ENCODE peak calls at places on chromosomes 12 and 14, in seven cellular contexts. One of them, this sample, is unnamed.
A peak's percentile ranks its signal among the peaks of the same experiment; 100 is the strongest.

GRCh38 chr12:68557011-68557715 is 53.5 kb upstream of the RAP1B start:
- ATAC-seq in psoas muscle: no peak
- ATAC-seq in naive thymus-derived CD8-positive, alpha-beta T cell: no peak
- ATAC-seq in PC-3: peak; percentile 62
- ATAC-seq in activated T-cell treated with anti-CD3 and anti-CD28 coated beads, Interleukin-2, amount 50 U/mL, for 72 hours: no peak
- ATAC-seq in stimulated activated naive CD8-positive, alpha-beta T cell treated with anti-CD3 and anti-CD28 coated beads, Interleukin-15, Interleukin-2, amounts not matched to agents 100 U/mL and 50 U/mL, for 24 hours: no peak
- ATAC-seq in upper lobe of right lung: no peak
- ATAC-seq in this sample: no peak

GRCh38 chr12:122942609-122943008 is 23.7 kb downstream of the ABCB9 start:
- ATAC-seq in psoas muscle: no peak
- ATAC-seq in activated T-cell treated with anti-CD3 and anti-CD28 coated beads, Interleukin-2, amount 50 U/mL, for 72 hours: no peak
- ATAC-seq in naive thymus-derived CD8-positive, alpha-beta T cell: no peak
- ATAC-seq in PC-3: no peak
- ATAC-seq in stimulated activated naive CD8-positive, alpha-beta T cell treated with anti-CD3 and anti-CD28 coated beads, Interleukin-15, Interleukin-2, amounts not matched to agents 100 U/mL and 50 U/mL, for 24 hours: no peak
- ATAC-seq in upper lobe of right lung: no peak
- ATAC-seq in this sample: no peak

GRCh38 chr12:6779667-6780459 is 7.5 kb downstream of the LAG3 start:
- ATAC-seq in upper lobe of right lung: no peak
- ATAC-seq in PC-3: no peak
- ATAC-seq in activated T-cell treated with anti-CD3 and anti-CD28 coated beads, Interleukin-2, amount 50 U/mL, for 72 hours: peak; percentile 22
- ATAC-seq in stimulated activated naive CD8-positive, alpha-beta T cell treated with anti-CD3 and anti-CD28 coated beads, Interleukin-15, Interleukin-2, amounts not matched to agents 100 U/mL and 50 U/mL, for 24 hours: peak; percentile 26
- ATAC-seq in naive thymus-derived CD8-positive, alpha-beta T cell: no peak
- ATAC-seq in psoas muscle: no peak
- ATAC-seq in this sample: no peak

GRCh38 chr12:6964605-6965025 is 5.8 kb downstream of the PHB2 start:
- ATAC-seq in naive thymus-derived CD8-positive, alpha-beta T cell: no peak
- ATAC-seq in psoas muscle: no peak
- ATAC-seq in PC-3: no peak
- ATAC-seq in activated T-cell treated with anti-CD3 and anti-CD28 coated beads, Interleukin-2, amount 50 U/mL, for 72 hours: no peak
- ATAC-seq in stimulated activated naive CD8-positive, alpha-beta T cell treated with anti-CD3 and anti-CD28 coated beads, Interleukin-15, Interleukin-2, amounts not matched to agents 100 U/mL and 50 U/mL, for 24 hours: no peak
- ATAC-seq in upper lobe of right lung: no peak
- ATAC-seq in this sample: no peak

GRCh38 chr12:55610598-55610997 is 26.1 kb upstream of the OR10P1 start:
- ATAC-seq in psoas muscle: no peak
- ATAC-seq in stimulated activated naive CD8-positive, alpha-beta T cell treated with anti-CD3 and anti-CD28 coated beads, Interleukin-15, Interleukin-2, amounts not matched to agents 100 U/mL and 50 U/mL, for 24 hours: peak; percentile 86
- ATAC-seq in PC-3: no peak
- ATAC-seq in naive thymus-derived CD8-positive, alpha-beta T cell: no peak
- ATAC-seq in upper lobe of right lung: no peak
- ATAC-seq in activated T-cell treated with anti-CD3 and anti-CD28 coated beads, Interleukin-2, amount 50 U/mL, for 72 hours: peak; percentile 78
- ATAC-seq in this sample: no peak

GRCh38 chr12:132771126-132771838 is 9.7 kb upstream of the ANKLE2 start:
- ATAC-seq in naive thymus-derived CD8-positive, alpha-beta T cell: peak; percentile 84
- ATAC-seq in stimulated activated naive CD8-positive, alpha-beta T cell treated with anti-CD3 and anti-CD28 coated beads, Interleukin-15, Interleukin-2, amounts not matched to agents 100 U/mL and 50 U/mL, for 24 hours: peak; percentile 60
- ATAC-seq in activated T-cell treated with anti-CD3 and anti-CD28 coated beads, Interleukin-2, amount 50 U/mL, for 72 hours: peak; percentile 69
- ATAC-seq in psoas muscle: no peak
- ATAC-seq in upper lobe of right lung: no peak
- ATAC-seq in PC-3: no peak
- ATAC-seq in this sample: peak; percentile 72

GRCh38 chr14:92502541-92503286 is 10.9 kb upstream of the RIN3 start:
- ATAC-seq in psoas muscle: no peak
- ATAC-seq in activated T-cell treated with anti-CD3 and anti-CD28 coated beads, Interleukin-2, amount 50 U/mL, for 72 hours: no peak
- ATAC-seq in PC-3: no peak
- ATAC-seq in stimulated activated naive CD8-positive, alpha-beta T cell treated with anti-CD3 and anti-CD28 coated beads, Interleukin-15, Interleukin-2, amounts not matched to agents 100 U/mL and 50 U/mL, for 24 hours: no peak
- ATAC-seq in upper lobe of right lung: no peak
- ATAC-seq in naive thymus-derived CD8-positive, alpha-beta T cell: no peak
- ATAC-seq in this sample: no peak

GRCh38 chr14:31085027-31085426 is 58.8 kb upstream of the STRN3 start:
- ATAC-seq in PC-3: no peak
- ATAC-seq in stimulated activated naive CD8-positive, alpha-beta T cell treated with anti-CD3 and anti-CD28 coated beads, Interleukin-15, Interleukin-2, amounts not matched to agents 100 U/mL and 50 U/mL, for 24 hours: no peak
- ATAC-seq in upper lobe of right lung: no peak
- ATAC-seq in naive thymus-derived CD8-positive, alpha-beta T cell: no peak
- ATAC-seq in psoas muscle: no peak
- ATAC-seq in activated T-cell treated with anti-CD3 and anti-CD28 coated beads, Interleukin-2, amount 50 U/mL, for 72 hours: no peak
- ATAC-seq in this sample: no peak

GRCh38 chr12:68303850-68304249 is 28.3 kb downstream of the MDM1 start:
- ATAC-seq in activated T-cell treated with anti-CD3 and anti-CD28 coated beads, Interleukin-2, amount 50 U/mL, for 72 hours: no peak
- ATAC-seq in PC-3: no peak
- ATAC-seq in stimulated activated naive CD8-positive, alpha-beta T cell treated with anti-CD3 and anti-CD28 coated beads, Interleukin-15, Interleukin-2, amounts not matched to agents 100 U/mL and 50 U/mL, for 24 hours: no peak
- ATAC-seq in upper lobe of right lung: no peak
- ATAC-seq in naive thymus-derived CD8-positive, alpha-beta T cell: no peak
- ATAC-seq in psoas muscle: peak; percentile 44
- ATAC-seq in this sample: no peak

GRCh38 chr12:93122569-93123091 is 193.5 kb upstream of the EEA1 start:
- ATAC-seq in psoas muscle: no peak
- ATAC-seq in stimulated activated naive CD8-positive, alpha-beta T cell treated with anti-CD3 and anti-CD28 coated beads, Interleukin-15, Interleukin-2, amounts not matched to agents 100 U/mL and 50 U/mL, for 24 hours: no peak
- ATAC-seq in PC-3: no peak
- ATAC-seq in activated T-cell treated with anti-CD3 and anti-CD28 coated beads, Interleukin-2, amount 50 U/mL, for 72 hours: no peak
- ATAC-seq in upper lobe of right lung: peak; percentile 88
- ATAC-seq in naive thymus-derived CD8-positive, alpha-beta T cell: no peak
- ATAC-seq in this sample: no peak

GRCh38 chr12:68344126-68344525 is 12.0 kb upstream of the MDM1 start:
- ATAC-seq in psoas muscle: no peak
- ATAC-seq in stimulated activated naive CD8-positive, alpha-beta T cell treated with anti-CD3 and anti-CD28 coated beads, Interleukin-15, Interleukin-2, amounts not matched to agents 100 U/mL and 50 U/mL, for 24 hours: no peak
- ATAC-seq in upper lobe of right lung: no peak
- ATAC-seq in activated T-cell treated with anti-CD3 and anti-CD28 coated beads, Interleukin-2, amount 50 U/mL, for 72 hours: no peak
- ATAC-seq in naive thymus-derived CD8-positive, alpha-beta T cell: no peak
- ATAC-seq in PC-3: no peak
- ATAC-seq in this sample: no peak

GRCh38 chr14:40367717-40368116 is 935.5 kb upstream of the FBXO33 start:
- ATAC-seq in naive thymus-derived CD8-positive, alpha-beta T cell: no peak
- ATAC-seq in PC-3: peak; percentile 71
- ATAC-seq in psoas muscle: no peak
- ATAC-seq in upper lobe of right lung: no peak
- ATAC-seq in stimulated activated naive CD8-positive, alpha-beta T cell treated with anti-CD3 and anti-CD28 coated beads, Interleukin-15, Interleukin-2, amounts not matched to agents 100 U/mL and 50 U/mL, for 24 hours: no peak
- ATAC-seq in activated T-cell treated with anti-CD3 and anti-CD28 coated beads, Interleukin-2, amount 50 U/mL, for 72 hours: no peak
- ATAC-seq in this sample: no peak

GRCh38 chr12:53166837-53167236 is 13.7 kb upstream of the ZNF740 start:
- ATAC-seq in upper lobe of right lung: no peak
- ATAC-seq in activated T-cell treated with anti-CD3 and anti-CD28 coated beads, Interleukin-2, amount 50 U/mL, for 72 hours: no peak
- ATAC-seq in PC-3: peak; percentile 58
- ATAC-seq in stimulated activated naive CD8-positive, alpha-beta T cell treated with anti-CD3 and anti-CD28 coated beads, Interleukin-15, Interleukin-2, amounts not matched to agents 100 U/mL and 50 U/mL, for 24 hours: no peak
- ATAC-seq in psoas muscle: no peak
- ATAC-seq in naive thymus-derived CD8-positive, alpha-beta T cell: no peak
- ATAC-seq in this sample: no peak

GRCh38 chr14:69696633-69697557 is 70.0 kb upstream of the SRSF5 start:
- ATAC-seq in activated T-cell treated with anti-CD3 and anti-CD28 coated beads, Interleukin-2, amount 50 U/mL, for 72 hours: peak; percentile 84
- ATAC-seq in PC-3: peak; percentile 16
- ATAC-seq in naive thymus-derived CD8-positive, alpha-beta T cell: no peak
- ATAC-seq in upper lobe of right lung: peak; percentile 24
- ATAC-seq in stimulated activated naive CD8-positive, alpha-beta T cell treated with anti-CD3 and anti-CD28 coated beads, Interleukin-15, Interleukin-2, amounts not matched to agents 100 U/mL and 50 U/mL, for 24 hours: peak; percentile 64
- ATAC-seq in psoas muscle: peak; percentile 61
- ATAC-seq in this sample: no peak

GRCh38 chr12:130184531-130185090 is 22.3 kb downstream of the FZD10 start:
- ATAC-seq in activated T-cell treated with anti-CD3 and anti-CD28 coated beads, Interleukin-2, amount 50 U/mL, for 72 hours: no peak
- ATAC-seq in stimulated activated naive CD8-positive, alpha-beta T cell treated with anti-CD3 and anti-CD28 coated beads, Interleukin-15, Interleukin-2, amounts not matched to agents 100 U/mL and 50 U/mL, for 24 hours: no peak
- ATAC-seq in psoas muscle: peak; percentile 25
- ATAC-seq in PC-3: no peak
- ATAC-seq in naive thymus-derived CD8-positive, alpha-beta T cell: no peak
- ATAC-seq in upper lobe of right lung: no peak
- ATAC-seq in this sample: no peak

This sample was measured in stimulated activated memory B cell treated with anti-CD40 and anti-IgM and Interleukin-4, amounts not matched to agents 10 μg/mL and 1 μg/mL and 100 μg/mL, for 72 hours.